ENCODE peak calls at places on chromosomes 12 and 14, in seven cellular contexts. K, F, M, N, H, C and A are unnamed samples. For H3K4me1, the result is how much of the 10 kb centered on the place peaks cover.

GRCh38 chr14:99351166-99352007 is 79.4 kb upstream of the BCL11B start:
- DNase-seq in K (peak), F (no peak), M (no peak), N (no peak), H (peak), C (no peak), A (no peak)

GRCh38 chr12:92747151-92747550 is 44.4 kb downstream of the PLEKHG7 start:
- DNase-seq in K (no peak), F (no peak), M (no peak), N (no peak), H (no peak), C (no peak), A (no peak)

GRCh38 chr12:93072340-93072739 is 143.2 kb upstream of the EEA1 start:
- DNase-seq in K (no peak), F (no peak), M (no peak), N (no peak), H (no peak), C (no peak), A (no peak)

GRCh38 chr12:110171636-110172035 is 47.5 kb downstream of the IFT81 start:
- DNase-seq in K (no peak), F (no peak), M (no peak), N (no peak), H (no peak), C (no peak), A (no peak)

GRCh38 chr12:124790650-124791400 is 72.8 kb downstream of the SCARB1 start:
- DNase-seq in K (no peak), F (no peak), M (no peak), N (no peak), H (no peak), C (no peak), A (no peak)

GRCh38 chr12:67068773-67069450 is 200.2 kb upstream of the CAND1 start:
- DNase-seq in K (peak), F (peak), M (peak), N (peak), H (peak), C (peak), A (peak)

GRCh38 chr14:102593841-102594170 is 1.4 kb downstream of the RCOR1 start:
- DNase-seq in K (no peak), F (no peak), M (no peak), N (no peak), H (no peak), C (no peak), A (no peak)

GRCh38 chr14:56515739-56516138 is 63.9 kb upstream of the TMEM260 start:
- DNase-seq in K (no peak), F (no peak), M (no peak), N (no peak), H (no peak), C (no peak), A (no peak)

GRCh38 chr12:23556661-23557060 is 392.8 kb downstream of the SOX5 start:
- DNase-seq in K (no peak), F (no peak), M (no peak), N (no peak), H (no peak), C (no peak), A (no peak)

GRCh38 chr14:32128703-32129102 is 51.6 kb downstream of the ARHGAP5 start:
- DNase-seq in K (no peak), F (no peak), M (no peak), N (no peak), H (no peak), C (no peak), A (no peak)

GRCh38 chr14:72547999-72548398 is 345.9 kb downstream of the DPF3 start:
- DNase-seq in K (no peak), F (no peak), M (no peak), N (peak), H (no peak), C (no peak), A (no peak)
- TF ChIP-seq CTCF in K (no peak), F (no peak), M (no peak), N (no peak), H (no peak), C (no peak), A (no peak)

GRCh38 chr12:57236224-57236924 is 6.9 kb downstream of the SHMT2 start:
- DNase-seq in K (peak), F (no peak), M (peak), N (no peak), H (peak), C (no peak), A (no peak)
- H3K4me1 ChIP-seq in K (under half), F (under half), M (half or more), N (half or more), H (under half), C (under half), A (under half)

GRCh38 chr12:45721374-45721773 is 8.1 kb upstream of the ARID2 start:
- DNase-seq in K (no peak), F (no peak), M (no peak), N (no peak), H (no peak), C (no peak), A (no peak)
- H3K4me3 ChIP-seq in K (no peak), F (no peak), M (no peak), N (no peak), H (no peak), C (no peak), A (no peak)

DNA sequence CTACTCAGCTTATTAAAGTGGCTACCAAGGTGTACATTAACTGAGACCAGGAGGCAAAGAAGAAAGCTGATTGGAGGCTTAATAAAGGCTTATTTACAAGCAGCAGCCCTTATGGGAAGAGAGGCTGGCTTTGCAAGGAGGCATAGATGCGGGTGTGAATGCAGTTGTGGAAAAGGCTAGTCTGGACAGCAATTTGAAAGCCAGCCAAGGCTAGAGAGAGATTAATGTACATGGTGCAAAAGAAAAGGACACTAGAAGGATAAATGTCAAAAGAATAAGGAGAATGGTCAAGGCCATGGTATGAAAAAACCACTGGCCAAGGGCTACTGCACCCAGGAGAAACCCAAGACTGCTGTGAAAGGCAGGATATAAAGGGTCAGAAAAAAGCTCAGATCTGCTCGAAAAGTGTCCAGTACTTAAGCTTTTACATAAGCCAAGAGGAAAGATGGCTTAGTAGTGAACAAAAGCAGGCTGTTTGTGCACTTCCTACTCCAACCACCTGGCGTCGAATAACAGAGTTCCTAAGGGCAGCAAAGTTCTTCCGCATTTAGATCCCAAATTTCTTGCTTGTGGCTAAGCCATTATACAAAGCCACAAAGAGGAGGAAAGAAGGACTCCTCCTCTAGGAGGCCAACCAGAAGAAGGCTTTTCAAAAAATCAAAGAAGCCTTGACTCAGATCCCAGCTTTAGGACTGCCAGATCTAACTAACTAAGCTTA is 24.0 kb downstream of the KLRK1 start:
- DNase-seq in K (no peak), F (no peak), M (no peak), N (no peak), H (no peak), C (no peak), A (no peak)
- TF ChIP-seq CTCF in K (no peak), F (no peak), M (no peak), N (peak), H (no peak), C (peak), A (peak)

GRCh38 chr14:87864356-87865230 is 128.4 kb downstream of the GALC start:
- DNase-seq in K (no peak), F (no peak), M (no peak), N (no peak), H (no peak), C (no peak), A (no peak)
- H3K4me1 ChIP-seq in K (under half), F (under half), M (under half), N (under half), H (under half), C (under half), A (under half)

GRCh38 chr14:104932676-104933631 is 8.3 kb downstream of the PLD4 start:
- DNase-seq in K (peak), F (peak), M (peak), N (peak), H (peak), C (peak), A (peak)

GRCh38 chr14:104931771-104932675 is 7.3 kb downstream of the PLD4 start:
- DNase-seq in K (no peak), F (no peak), M (no peak), N (peak), H (peak), C (peak), A (no peak)

GRCh38 chr14:104935026-104935650 is 10.5 kb downstream of the PLD4 start:
- DNase-seq in K (no peak), F (peak), M (no peak), N (peak), H (no peak), C (no peak), A (no peak)

GRCh38 chr14:104934380-104934733 is 9.7 kb downstream of the PLD4 start:
- DNase-seq in K (no peak), F (peak), M (no peak), N (no peak), H (no peak), C (no peak), A (no peak)

DNA sequence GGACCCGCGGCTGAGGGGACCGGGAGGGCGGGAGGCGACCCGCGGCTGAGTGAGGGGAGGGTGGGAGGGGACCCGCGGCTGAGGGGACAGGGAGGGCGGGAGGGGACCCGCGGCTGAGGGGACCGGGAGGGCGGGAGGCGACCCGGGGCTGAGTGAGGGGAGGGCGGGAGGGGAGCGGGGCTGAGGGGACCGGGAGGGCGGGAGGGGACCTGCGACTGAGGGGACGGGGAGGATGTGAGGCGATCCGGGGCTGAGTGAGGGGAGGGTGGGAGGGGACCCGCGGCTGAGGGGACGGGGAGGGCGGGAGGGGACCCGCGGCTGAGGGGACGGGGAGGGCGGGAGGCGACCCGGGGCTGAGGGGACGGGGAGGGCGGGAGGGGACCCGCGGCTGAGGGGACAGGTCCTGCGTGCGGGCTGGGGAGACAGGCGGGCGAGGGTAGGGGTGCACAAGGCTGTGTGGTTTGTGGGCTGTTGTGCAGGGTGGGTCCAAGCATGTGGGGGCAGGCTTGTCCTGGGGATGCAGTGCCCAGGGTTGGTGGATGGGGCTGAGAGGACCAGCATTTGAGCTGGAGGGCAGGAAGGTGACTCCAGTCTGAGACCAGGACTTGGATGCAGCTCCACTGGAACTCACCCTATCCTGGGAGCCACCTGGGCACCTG is 9.2 kb downstream of the PLD4 start:
- DNase-seq in K (no peak), F (no peak), M (no peak), N (no peak), H (peak), C (no peak), A (no peak)
- H3K4me3 ChIP-seq in K (no peak), F (peak), M (peak), N (peak), H (peak), C (peak), A (peak)